ENCODE peak calls at places on chromosomes 3 and 15, in four cellular contexts. M, J, F and R are unnamed samples.

GRCh38 chr15:57500979-57501576 is 90.6 kb upstream of the MYZAP start:
- DNase-seq in J (no peak), F (no peak), M (no peak), R (no peak)

GRCh38 chr3:108403921-108404320 is 106.5 kb downstream of the MYH15 start:
- DNase-seq in J (no peak), M (no peak), F (no peak), R (no peak)

GRCh38 chr15:58165661-58166060 is 27.5 kb downstream of the AQP9 start:
- DNase-seq in F (peak), J (peak), M (no peak), R (no peak)

GRCh38 chr3:52845157-52845556 is 10.3 kb upstream of the MUSTN1 start:
- DNase-seq in M (no peak), F (peak), J (no peak), R (no peak)

GRCh38 chr3:137746808-137747207 is 17.3 kb upstream of the SOX14 start:
- DNase-seq in M (no peak), F (no peak), J (no peak), R (no peak)

GRCh38 chr15:44317423-44317822 is 28.9 kb downstream of the GOLM2 start:
- DNase-seq in M (no peak), F (no peak), J (no peak), R (no peak)

GRCh38 chr3:128082545-128082944 is 30.3 kb downstream of the SEC61A1 start:
- DNase-seq in F (no peak), J (no peak), M (no peak), R (no peak)

GRCh38 chr3:163622384-163622783 is 1455.9 kb downstream of the SI start:
- DNase-seq in M (peak), J (peak), F (peak), R (no peak)

GRCh38 chr3:90092994-90093393 is 985.6 kb downstream of the EPHA3 start:
- DNase-seq in J (no peak), M (no peak), F (peak), R (no peak)

GRCh38 chr15:62534996-62535395 is 369.9 kb upstream of the C2CD4B start:
- DNase-seq in F (no peak), M (no peak), J (no peak), R (no peak)

GRCh38 chr3:108091498-108092259 is 848 bp upstream of the CD47 start:
- DNase-seq in M (no peak), J (peak), F (no peak), R (no peak)

GRCh38 chr15:42165081-42165480 is 8.6 kb upstream of the PLA2G4F start:
- DNase-seq in F (no peak), M (no peak), J (no peak), R (no peak)

GRCh38 chr3:12831582-12831866 is 9.8 kb downstream of the RPL32 start:
- DNase-seq in M (no peak), F (no peak), J (no peak), R (no peak)

GRCh38 chr3:196195664-196196255 is 15.4 kb downstream of the ZDHHC19 start:
- DNase-seq in J (no peak), F (no peak), M (no peak), R (no peak)

GRCh38 chr3:73098873-73099272 is 37.4 kb downstream of the EBLN2 start:
- DNase-seq in M (no peak), F (no peak), J (no peak), R (no peak)

GRCh38 chr15:67501177-67501835 is 19.6 kb upstream of the C15orf61 start:
- DNase-seq in M (no peak), F (peak), J (peak), R (no peak)

GRCh38 chr3:16606398-16606797 is 1.2 kb upstream of the DAZL start:
- DNase-seq in J (no peak), M (no peak), F (no peak), R (no peak)

GRCh38 chr3:25495726-25496125 is 67.7 kb downstream of the RARB start:
- DNase-seq in J (no peak), F (no peak), M (no peak), R (no peak)

GRCh38 chr3:44511238-44511567 is 33.7 kb upstream of the ZNF445 start:
- DNase-seq in F (peak), J (no peak), M (no peak), R (no peak)

GRCh38 chr15:80404057-80404718 is at the start of gene ARNT2:
- DNase-seq in M (no peak), F (no peak), J (no peak), R (no peak)

GRCh38 chr15:77091072-77091471 is 20.2 kb upstream of the TSPAN3 start:
- DNase-seq in F (no peak), J (no peak), M (no peak), R (no peak)

GRCh38 chr3:194775731-194776130 is 90.0 kb downstream of the FAM43A start:
- DNase-seq in J (no peak), F (no peak), M (no peak), R (no peak)

GRCh38 chr3:65761890-65762605 is 276.7 kb downstream of the MAGI1 start:
- DNase-seq in J (no peak), M (no peak), F (no peak), R (no peak)

GRCh38 chr3:187878776-187879524 is 133.7 kb upstream of the BCL6 start:
- DNase-seq in J (no peak), F (no peak), M (no peak), R (no peak)

GRCh38 chr15:78399081-78399480 is 38.9 kb upstream of the IREB2 start:
- DNase-seq in M (no peak), J (no peak), F (no peak), R (no peak)

DNA sequence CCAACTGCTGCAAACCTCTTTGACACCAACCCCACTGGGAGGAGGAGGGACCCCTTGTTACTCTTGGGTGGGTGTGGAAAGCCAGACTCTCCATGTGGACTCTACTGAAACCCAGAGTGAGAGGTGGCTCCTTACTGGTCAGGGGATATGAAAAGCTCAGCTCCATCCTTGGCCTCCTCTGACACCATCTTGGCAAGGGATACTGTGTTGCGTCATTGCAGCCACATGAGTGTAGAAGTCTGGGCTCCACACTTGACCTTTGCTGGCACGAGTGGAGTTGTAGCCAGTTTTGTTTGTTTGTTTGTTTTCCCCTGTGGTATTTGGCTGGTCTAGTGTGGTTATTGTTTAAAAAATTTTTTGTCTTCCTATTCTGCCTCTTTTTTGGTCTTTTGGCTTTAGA is 289.1 kb downstream of the GAP43 start:
- DNase-seq in J (no peak), F (no peak), M (no peak), R (no peak)
- TF ChIP-seq TCF7L2 in J (no peak), F (no peak), M (no peak), R (no peak)

GRCh38 chr3:186209810-186210752 is 101.2 kb upstream of the ETV5 start:
- DNase-seq in M (no peak), J (peak), F (peak), R (no peak)
- TF ChIP-seq TCF7L2 in M (no peak), J (no peak), F (no peak), R (no peak)

GRCh38 chr3:36497234-36497633 is 116.9 kb downstream of the STAC start:
- DNase-seq in M (no peak), J (no peak), F (no peak), R (no peak)

GRCh38 chr3:36501568-36502075 is 121.3 kb downstream of the STAC start:
- DNase-seq in J (no peak), F (no peak), M (no peak), R (no peak)

GRCh38 chr3:36493051-36493450 is 112.7 kb downstream of the STAC start:
- DNase-seq in F (no peak), J (no peak), M (no peak), R (no peak)

GRCh38 chr3:36494461-36495109 is 114.3 kb downstream of the STAC start:
- DNase-seq in J (no peak), F (no peak), M (no peak), R (no peak)

GRCh38 chr3:36496734-36497133 is 116.4 kb downstream of the STAC start:
- DNase-seq in J (no peak), F (no peak), M (no peak), R (no peak)
- TF ChIP-seq TCF7L2 in J (no peak), F (no peak), M (no peak), R (no peak)

GRCh38 chr15:70614221-70614620 is 149.1 kb downstream of the UACA start:
- DNase-seq in F (no peak), M (no peak), J (no peak), R (no peak)
- TF ChIP-seq TCF7L2 in F (no peak), M (no peak), J (no peak), R (no peak)

GRCh38 chr3:66819993-66820501 is 178.1 kb upstream of the KBTBD8 start:
- DNase-seq in F (peak), J (no peak), M (no peak), R (no peak)
- TF ChIP-seq TCF7L2 in F (no peak), J (no peak), M (no peak), R (no peak)

GRCh38 chr3:193563999-193564398 is 9.3 kb upstream of the ATP13A4 start:
- DNase-seq in J (no peak), F (peak), M (peak), R (no peak)
- TF ChIP-seq TCF7L2 in J (no peak), F (no peak), M (no peak), R (no peak)